ENCODE peak calls at places on chromosomes 1 and 21, in six cellular contexts. One of them, this sample, is unnamed.
A peak's percentile ranks its signal among the peaks of the same experiment; 100 is the strongest.

GRCh38 chr1:17632541-17633193 is 93.2 kb downstream of the ARHGEF10L start:
- DNase-seq in cardiac muscle cell: peak; percentile 16
- DNase-seq in A549: peak; percentile 23
- DNase-seq in sciatic nerve: no peak
- DNase-seq in activated CD8-positive, alpha-beta memory T cell treated with anti-CD3 and anti-CD28 coated beads for 1 hour: no peak
- DNase-seq in head of caudate nucleus: no peak
- DNase-seq in this sample: peak; percentile 70

GRCh38 chr1:226679853-226680516 is 59.1 kb downstream of the ITPKB start:
- DNase-seq in cardiac muscle cell: peak; percentile 89
- DNase-seq in A549: no peak
- DNase-seq in sciatic nerve: peak; percentile 95
- DNase-seq in activated CD8-positive, alpha-beta memory T cell treated with anti-CD3 and anti-CD28 coated beads for 1 hour: peak; percentile 73
- DNase-seq in head of caudate nucleus: peak; percentile 85
- DNase-seq in this sample: peak; percentile 70

GRCh38 chr1:24856787-24857527 is 73.1 kb downstream of the RUNX3 start:
- DNase-seq in cardiac muscle cell: no peak
- DNase-seq in A549: no peak
- DNase-seq in sciatic nerve: no peak
- DNase-seq in activated CD8-positive, alpha-beta memory T cell treated with anti-CD3 and anti-CD28 coated beads for 1 hour: no peak
- DNase-seq in head of caudate nucleus: no peak
- DNase-seq in this sample: no peak

GRCh38 chr21:32469628-32470027 is 57.1 kb downstream of the EVA1C start:
- DNase-seq in cardiac muscle cell: no peak
- DNase-seq in A549: no peak
- DNase-seq in sciatic nerve: no peak
- DNase-seq in activated CD8-positive, alpha-beta memory T cell treated with anti-CD3 and anti-CD28 coated beads for 1 hour: no peak
- DNase-seq in head of caudate nucleus: no peak
- DNase-seq in this sample: no peak

GRCh38 chr1:167136191-167136614 is 42.3 kb downstream of the STYXL2 start:
- DNase-seq in cardiac muscle cell: peak; percentile 24
- DNase-seq in A549: no peak
- DNase-seq in sciatic nerve: no peak
- DNase-seq in activated CD8-positive, alpha-beta memory T cell treated with anti-CD3 and anti-CD28 coated beads for 1 hour: no peak
- DNase-seq in head of caudate nucleus: no peak
- DNase-seq in this sample: peak; percentile 25

GRCh38 chr1:5551274-5551966 is 440.8 kb downstream of the NPHP4 start:
- DNase-seq in cardiac muscle cell: no peak
- DNase-seq in A549: no peak
- DNase-seq in sciatic nerve: no peak
- DNase-seq in activated CD8-positive, alpha-beta memory T cell treated with anti-CD3 and anti-CD28 coated beads for 1 hour: no peak
- DNase-seq in head of caudate nucleus: no peak
- DNase-seq in this sample: no peak

GRCh38 chr21:45427331-45428271 is 22.6 kb downstream of the COL18A1 start:
- DNase-seq in cardiac muscle cell: peak; percentile 92
- DNase-seq in A549: peak; percentile 92
- DNase-seq in sciatic nerve: no peak
- DNase-seq in activated CD8-positive, alpha-beta memory T cell treated with anti-CD3 and anti-CD28 coated beads for 1 hour: no peak
- DNase-seq in head of caudate nucleus: no peak
- DNase-seq in this sample: peak; percentile 85

GRCh38 chr1:203144661-203145060 is 17.1 kb downstream of the ADORA1 start:
- DNase-seq in cardiac muscle cell: peak; percentile 69
- DNase-seq in A549: no peak
- DNase-seq in sciatic nerve: no peak
- DNase-seq in activated CD8-positive, alpha-beta memory T cell treated with anti-CD3 and anti-CD28 coated beads for 1 hour: no peak
- DNase-seq in head of caudate nucleus: peak; percentile 87
- DNase-seq in this sample: peak; percentile 21

GRCh38 chr1:80846966-80847365 is 953.8 kb upstream of the ADGRL2 start:
- DNase-seq in cardiac muscle cell: no peak
- DNase-seq in A549: no peak
- DNase-seq in sciatic nerve: no peak
- DNase-seq in activated CD8-positive, alpha-beta memory T cell treated with anti-CD3 and anti-CD28 coated beads for 1 hour: no peak
- DNase-seq in head of caudate nucleus: no peak
- DNase-seq in this sample: no peak

GRCh38 chr1:160781129-160781808 is 14.7 kb upstream of the LY9 start:
- DNase-seq in cardiac muscle cell: no peak
- DNase-seq in A549: no peak
- DNase-seq in sciatic nerve: no peak
- DNase-seq in activated CD8-positive, alpha-beta memory T cell treated with anti-CD3 and anti-CD28 coated beads for 1 hour: no peak
- DNase-seq in head of caudate nucleus: no peak
- DNase-seq in this sample: no peak

GRCh38 chr1:30984991-30985503 is 76.5 kb upstream of the SDC3 start:
- DNase-seq in cardiac muscle cell: no peak
- DNase-seq in A549: no peak
- DNase-seq in sciatic nerve: no peak
- DNase-seq in activated CD8-positive, alpha-beta memory T cell treated with anti-CD3 and anti-CD28 coated beads for 1 hour: no peak
- DNase-seq in head of caudate nucleus: no peak
- DNase-seq in this sample: no peak

GRCh38 chr1:46812996-46813857 is 14.4 kb downstream of the CYP4B1 start:
- DNase-seq in cardiac muscle cell: no peak
- DNase-seq in A549: no peak
- DNase-seq in sciatic nerve: no peak
- DNase-seq in activated CD8-positive, alpha-beta memory T cell treated with anti-CD3 and anti-CD28 coated beads for 1 hour: no peak
- DNase-seq in head of caudate nucleus: no peak
- DNase-seq in this sample: no peak

GRCh38 chr1:179550753-179551682 is 24.7 kb downstream of the NPHS2 start:
- DNase-seq in cardiac muscle cell: peak; percentile 91
- DNase-seq in A549: no peak
- DNase-seq in sciatic nerve: no peak
- DNase-seq in activated CD8-positive, alpha-beta memory T cell treated with anti-CD3 and anti-CD28 coated beads for 1 hour: no peak
- DNase-seq in head of caudate nucleus: no peak
- DNase-seq in this sample: peak; percentile 62

GRCh38 chr1:185786524-185786923 is 52.3 kb downstream of the HMCN1 start:
- DNase-seq in cardiac muscle cell: no peak
- DNase-seq in A549: no peak
- DNase-seq in sciatic nerve: no peak
- DNase-seq in activated CD8-positive, alpha-beta memory T cell treated with anti-CD3 and anti-CD28 coated beads for 1 hour: no peak
- DNase-seq in head of caudate nucleus: no peak
- DNase-seq in this sample: peak; percentile 96

GRCh38 chr1:236753554-236753953 is 41.5 kb upstream of the MTR start:
- DNase-seq in cardiac muscle cell: peak; percentile 30
- DNase-seq in A549: peak; percentile 21
- DNase-seq in sciatic nerve: no peak
- DNase-seq in activated CD8-positive, alpha-beta memory T cell treated with anti-CD3 and anti-CD28 coated beads for 1 hour: no peak
- DNase-seq in head of caudate nucleus: no peak
- DNase-seq in this sample: peak; percentile 12

GRCh38 chr21:31874817-31875216 is 2.0 kb downstream of the HUNK start:
- DNase-seq in cardiac muscle cell: no peak
- DNase-seq in A549: no peak
- DNase-seq in sciatic nerve: no peak
- DNase-seq in activated CD8-positive, alpha-beta memory T cell treated with anti-CD3 and anti-CD28 coated beads for 1 hour: no peak
- DNase-seq in head of caudate nucleus: no peak
- DNase-seq in this sample: no peak

GRCh38 chr1:24903011-24903461 is 27.0 kb downstream of the RUNX3 start:
- DNase-seq in cardiac muscle cell: no peak
- DNase-seq in A549: no peak
- DNase-seq in sciatic nerve: peak; percentile 38
- DNase-seq in activated CD8-positive, alpha-beta memory T cell treated with anti-CD3 and anti-CD28 coated beads for 1 hour: no peak
- DNase-seq in head of caudate nucleus: no peak
- DNase-seq in this sample: no peak

GRCh38 chr21:34745557-34746255 is 76.9 kb downstream of the CLIC6 start:
- DNase-seq in cardiac muscle cell: peak; percentile 92
- DNase-seq in A549: peak; percentile 41
- DNase-seq in sciatic nerve: peak; percentile 81
- DNase-seq in activated CD8-positive, alpha-beta memory T cell treated with anti-CD3 and anti-CD28 coated beads for 1 hour: peak; percentile 24
- DNase-seq in head of caudate nucleus: peak; percentile 58
- DNase-seq in this sample: peak; percentile 84

GRCh38 chr1:197392541-197392940 is 124.5 kb downstream of the CRB1 start:
- DNase-seq in cardiac muscle cell: no peak
- DNase-seq in A549: no peak
- DNase-seq in sciatic nerve: no peak
- DNase-seq in activated CD8-positive, alpha-beta memory T cell treated with anti-CD3 and anti-CD28 coated beads for 1 hour: no peak
- DNase-seq in head of caudate nucleus: no peak
- DNase-seq in this sample: no peak

GRCh38 chr1:60596791-60597748 is 485.3 kb upstream of the NFIA start:
- DNase-seq in cardiac muscle cell: peak; percentile 54
- DNase-seq in A549: no peak
- DNase-seq in sciatic nerve: no peak
- DNase-seq in activated CD8-positive, alpha-beta memory T cell treated with anti-CD3 and anti-CD28 coated beads for 1 hour: no peak
- DNase-seq in head of caudate nucleus: no peak
- DNase-seq in this sample: peak; percentile 11

GRCh38 chr1:25544819-25545218 is 1.4 kb downstream of the LDLRAP1 start:
- DNase-seq in cardiac muscle cell: no peak
- DNase-seq in A549: no peak
- DNase-seq in sciatic nerve: no peak
- DNase-seq in activated CD8-positive, alpha-beta memory T cell treated with anti-CD3 and anti-CD28 coated beads for 1 hour: no peak
- DNase-seq in head of caudate nucleus: peak; percentile 78
- DNase-seq in this sample: peak; percentile 36

GRCh38 chr21:27480841-27481261 is 514.0 kb upstream of the ADAMTS5 start:
- DNase-seq in cardiac muscle cell: peak; percentile 51
- DNase-seq in A549: no peak
- DNase-seq in sciatic nerve: no peak
- DNase-seq in activated CD8-positive, alpha-beta memory T cell treated with anti-CD3 and anti-CD28 coated beads for 1 hour: no peak
- DNase-seq in head of caudate nucleus: no peak
- DNase-seq in this sample: peak; percentile 88

GRCh38 chr1:41523071-41523470 is 38.6 kb upstream of the EDN2 start:
- DNase-seq in cardiac muscle cell: no peak
- DNase-seq in A549: no peak
- DNase-seq in sciatic nerve: no peak
- DNase-seq in activated CD8-positive, alpha-beta memory T cell treated with anti-CD3 and anti-CD28 coated beads for 1 hour: no peak
- DNase-seq in head of caudate nucleus: no peak
- DNase-seq in this sample: no peak

GRCh38 chr21:28776251-28776650 is 216.4 kb downstream of the LTN1 start:
- DNase-seq in cardiac muscle cell: peak; percentile 68
- DNase-seq in A549: no peak
- DNase-seq in sciatic nerve: no peak
- DNase-seq in activated CD8-positive, alpha-beta memory T cell treated with anti-CD3 and anti-CD28 coated beads for 1 hour: no peak
- DNase-seq in head of caudate nucleus: no peak
- DNase-seq in this sample: peak; percentile 65

GRCh38 chr1:3898994-3899775 is 887 bp downstream of the C1orf174 start:
- DNase-seq in cardiac muscle cell: peak; percentile 7
- DNase-seq in A549: peak; percentile 43
- DNase-seq in sciatic nerve: no peak
- DNase-seq in activated CD8-positive, alpha-beta memory T cell treated with anti-CD3 and anti-CD28 coated beads for 1 hour: no peak
- DNase-seq in head of caudate nucleus: no peak
- DNase-seq in this sample: no peak

GRCh38 chr1:222600274-222600673 is 10.5 kb upstream of the TAF1A start:
- DNase-seq in cardiac muscle cell: no peak
- DNase-seq in A549: no peak
- DNase-seq in sciatic nerve: no peak
- DNase-seq in activated CD8-positive, alpha-beta memory T cell treated with anti-CD3 and anti-CD28 coated beads for 1 hour: no peak
- DNase-seq in head of caudate nucleus: no peak
- DNase-seq in this sample: no peak

GRCh38 chr1:99264201-99265021 is at the start of gene PLPPR4:
- DNase-seq in cardiac muscle cell: peak; percentile 30
- DNase-seq in A549: no peak
- DNase-seq in sciatic nerve: peak; percentile 60
- DNase-seq in activated CD8-positive, alpha-beta memory T cell treated with anti-CD3 and anti-CD28 coated beads for 1 hour: no peak
- DNase-seq in head of caudate nucleus: peak; percentile 60
- DNase-seq in this sample: peak; percentile 49

This sample was measured in AG10803.